ENCODE peak calls at places on chromosomes 13 and 19, in four cellular contexts. H is GM12878, Q is K562, M is H1. U is an unnamed sample.

GRCh38 chr19:12837225-12837624 is 1.1 kb upstream of the MAST1 start:
- DNase-seq in H (no peak), Q (peak), M (no peak), U (no peak)

GRCh38 chr13:30737511-30738342 is 2.4 kb downstream of the ALOX5AP start:
- DNase-seq in M (no peak), Q (no peak), H (no peak), U (no peak)

GRCh38 chr13:108962652-108963051 is 333.2 kb downstream of the MYO16 start:
- DNase-seq in M (no peak), Q (no peak), H (no peak), U (peak)

GRCh38 chr13:40352807-40353562 is 313.5 kb downstream of the FOXO1 start:
- DNase-seq in Q (no peak), M (no peak), H (no peak), U (no peak)

GRCh38 chr19:12872941-12873890 is 8.0 kb downstream of the DNASE2 start:
- DNase-seq in H (no peak), Q (peak), M (peak), U (peak)

GRCh38 chr19:37251308-37252229 is 33.6 kb downstream of the ZNF383 start:
- DNase-seq in Q (peak), H (peak), M (no peak), U (peak)

GRCh38 chr13:45335397-45336024 is 5.5 kb downstream of the TPT1 start:
- DNase-seq in M (no peak), Q (no peak), H (no peak), U (no peak)

GRCh38 chr19:39602224-39602623 is at the start of gene LGALS13:
- DNase-seq in H (no peak), Q (no peak), M (no peak), U (no peak)

GRCh38 chr13:31223640-31224039 is 23.9 kb downstream of the B3GLCT start:
- DNase-seq in M (no peak), H (no peak), Q (no peak), U (no peak)

GRCh38 chr13:51221674-51222509 is at the start of gene FAM124A:
- DNase-seq in H (no peak), Q (peak), M (peak), U (peak)

GRCh38 chr13:51223284-51224270 is 1.4 kb downstream of the FAM124A start:
- DNase-seq in Q (no peak), M (peak), H (no peak), U (no peak)

GRCh38 chr13:51221108-51221507 is 1.1 kb upstream of the FAM124A start:
- DNase-seq in H (no peak), M (peak), Q (no peak), U (no peak)

GRCh38 chr13:51220706-51221105 is 1.5 kb upstream of the FAM124A start:
- DNase-seq in Q (no peak), M (no peak), H (no peak), U (no peak)

GRCh38 chr13:51222510-51223283 is 499 bp downstream of the FAM124A start:
- DNase-seq in H (no peak), M (peak), Q (no peak), U (peak)
- TF ChIP-seq CEBPB in H (no peak), M (no peak), Q (no peak), U (no peak)

GRCh38 chr13:79901336-79901735 is 420.4 kb downstream of the NDFIP2 start:
- DNase-seq in M (no peak), Q (no peak), H (no peak), U (no peak)
- TF ChIP-seq MAX in M (no peak), Q (no peak), H (no peak), U (no peak)

GRCh38 chr13:98581971-98582702 is 5.2 kb upstream of the STK24 start:
- DNase-seq in H (no peak), Q (no peak), M (no peak), U (no peak)
- H3K27ac ChIP-seq in H (no peak), Q (no peak), M (no peak), U (no peak)

DNA sequence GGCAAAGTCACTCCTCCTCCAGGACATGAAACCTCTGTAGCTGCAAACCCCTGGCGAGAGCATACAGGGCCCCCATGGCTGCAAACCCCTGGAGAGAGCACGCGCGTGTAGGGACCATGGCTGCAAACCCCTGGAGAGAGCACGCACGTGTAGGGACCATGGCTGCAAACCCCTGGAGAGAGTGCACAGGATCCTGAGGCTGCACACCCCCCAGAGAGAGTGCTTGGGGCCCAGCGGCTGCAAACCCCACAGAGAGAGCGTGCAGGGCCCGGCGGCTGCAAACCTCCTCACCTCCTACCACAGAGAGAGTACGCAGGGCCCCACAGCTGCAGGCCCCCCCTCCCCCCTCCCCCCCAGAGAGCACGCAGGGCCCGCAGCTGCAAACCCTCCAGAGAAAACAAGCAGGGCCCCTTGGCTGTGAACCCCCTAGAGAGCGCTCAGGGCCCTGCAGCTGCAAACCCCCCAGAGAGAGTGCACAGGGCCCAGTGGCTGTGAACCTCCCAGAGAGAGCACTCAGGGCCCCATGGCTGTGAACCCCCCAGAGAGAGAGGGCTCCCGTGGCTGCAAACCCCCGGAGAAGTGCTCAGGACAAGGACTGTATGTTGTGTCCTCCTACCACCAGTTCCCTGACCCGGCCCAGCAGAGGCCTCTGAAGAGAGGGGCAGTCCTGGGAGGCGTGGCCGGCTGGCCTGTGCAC is 7.3 kb downstream of the ADPRHL1 start:
- DNase-seq in Q (no peak), M (no peak), H (no peak), U (no peak)
- TF ChIP-seq CEBPB in Q (no peak), M (no peak), H (no peak), U (no peak)

GRCh38 chr13:111153977-111154332 is 38.8 kb downstream of the ARHGEF7 start:
- DNase-seq in M (no peak), H (no peak), Q (peak), U (no peak)
- TF ChIP-seq MAX in M (no peak), H (no peak), Q (no peak), U (no peak)

DNA sequence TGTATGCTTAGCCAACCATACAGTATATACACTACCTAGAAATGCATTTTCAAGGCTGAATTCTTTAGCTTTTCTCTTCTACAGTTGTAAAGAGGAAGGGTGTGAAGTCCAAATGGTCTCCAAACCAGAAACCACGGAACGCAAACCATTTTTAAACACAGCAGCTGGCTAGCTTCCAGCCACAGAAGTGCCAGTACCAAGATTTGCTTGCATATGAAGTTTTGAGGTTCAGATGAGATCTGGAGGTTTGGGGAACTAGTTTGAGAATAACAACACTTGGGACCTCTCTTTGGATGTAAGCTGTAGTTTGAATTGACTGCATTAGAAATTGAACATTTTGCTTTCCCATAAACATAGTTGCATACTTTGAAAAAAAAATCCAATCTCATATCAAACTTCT is 1243.5 kb downstream of the EFNB2 start:
- DNase-seq in M (no peak), H (no peak), Q (no peak), U (no peak)
- H3K27ac ChIP-seq in M (no peak), H (no peak), Q (no peak), U (no peak)

GRCh38 chr13:91889641-91890040 is 491.2 kb downstream of the GPC5 start:
- DNase-seq in H (no peak), Q (no peak), M (no peak), U (no peak)
- TF ChIP-seq CEBPB in H (no peak), Q (no peak), M (peak), U (no peak)

GRCh38 chr19:35120898-35121297 is 5.3 kb downstream of the FXYD3 start:
- DNase-seq in H (no peak), Q (no peak), M (no peak), U (no peak)
- TF ChIP-seq MAX in H (no peak), Q (no peak), M (no peak), U (no peak)